ENCODE peak calls at places on chromosome 17, in five cellular contexts. One of them, this sample, is unnamed. For H3K9me3, the result is how much of the 10 kb centered on the place peaks cover.

GRCh38 chr17:47803201-47803600 is 18.4 kb downstream of the OSBPL7 start:
- DNase-seq in gastrocnemius medialis: no peak
- DNase-seq in adrenal gland: no peak
- DNase-seq in ascending aorta: no peak
- DNase-seq in breast epithelium: no peak
- DNase-seq in this sample: no peak

GRCh38 chr17:17535957-17536356 is 39.8 kb upstream of the RASD1 start:
- DNase-seq in gastrocnemius medialis: peak
- DNase-seq in adrenal gland: peak
- DNase-seq in ascending aorta: no peak
- DNase-seq in breast epithelium: peak
- DNase-seq in this sample: no peak

GRCh38 chr17:80242505-80242904 is 18.1 kb upstream of the RNF213 start:
- DNase-seq in gastrocnemius medialis: no peak
- DNase-seq in adrenal gland: no peak
- DNase-seq in ascending aorta: no peak
- DNase-seq in breast epithelium: no peak
- DNase-seq in this sample: no peak

GRCh38 chr17:45171338-45172231 is 9.9 kb downstream of the HEXIM2 start:
- DNase-seq in gastrocnemius medialis: peak
- DNase-seq in adrenal gland: no peak
- DNase-seq in ascending aorta: no peak
- DNase-seq in breast epithelium: peak
- DNase-seq in this sample: no peak

GRCh38 chr17:73205326-73205980 is 12.6 kb downstream of the COG1 start:
- DNase-seq in gastrocnemius medialis: no peak
- DNase-seq in adrenal gland: no peak
- DNase-seq in ascending aorta: no peak
- DNase-seq in breast epithelium: no peak
- DNase-seq in this sample: no peak

GRCh38 chr17:12134587-12134986 is 113.9 kb downstream of the MAP2K4 start:
- DNase-seq in gastrocnemius medialis: no peak
- DNase-seq in adrenal gland: no peak
- DNase-seq in ascending aorta: no peak
- DNase-seq in breast epithelium: no peak
- DNase-seq in this sample: no peak

GRCh38 chr17:77354721-77355455 is 214.1 kb downstream of the SEC14L1 start:
- DNase-seq in gastrocnemius medialis: peak
- DNase-seq in adrenal gland: peak
- DNase-seq in ascending aorta: no peak
- DNase-seq in breast epithelium: no peak
- DNase-seq in this sample: no peak

GRCh38 chr17:57965521-57966160 is 10.4 kb upstream of the CUEDC1 start:
- DNase-seq in gastrocnemius medialis: no peak
- DNase-seq in adrenal gland: no peak
- DNase-seq in ascending aorta: no peak
- DNase-seq in breast epithelium: no peak
- DNase-seq in this sample: no peak

GRCh38 chr17:48730240-48730550 is 1.6 kb upstream of the HOXB13 start:
- DNase-seq in gastrocnemius medialis: no peak
- DNase-seq in adrenal gland: no peak
- DNase-seq in ascending aorta: no peak
- DNase-seq in breast epithelium: no peak
- DNase-seq in this sample: no peak

GRCh38 chr17:12020595-12021590 is at the start of gene MAP2K4:
- DNase-seq in gastrocnemius medialis: peak
- DNase-seq in adrenal gland: peak
- DNase-seq in ascending aorta: peak
- DNase-seq in breast epithelium: peak
- DNase-seq in this sample: peak

GRCh38 chr17:62580947-62581346 is 46.5 kb upstream of the MRC2 start:
- DNase-seq in gastrocnemius medialis: no peak
- DNase-seq in adrenal gland: no peak
- DNase-seq in ascending aorta: no peak
- DNase-seq in breast epithelium: no peak
- DNase-seq in this sample: no peak

GRCh38 chr17:81512984-81513668 is 527 bp upstream of the ACTG1 start:
- DNase-seq in gastrocnemius medialis: peak
- DNase-seq in adrenal gland: peak
- DNase-seq in ascending aorta: no peak
- DNase-seq in breast epithelium: peak
- DNase-seq in this sample: peak

GRCh38 chr17:38920374-38921291 is 4.8 kb upstream of the LASP1NB start:
- DNase-seq in gastrocnemius medialis: no peak
- DNase-seq in adrenal gland: no peak
- DNase-seq in ascending aorta: no peak
- DNase-seq in breast epithelium: peak
- DNase-seq in this sample: no peak

GRCh38 chr17:56699186-56699895 is 105.8 kb downstream of the NOG start:
- DNase-seq in gastrocnemius medialis: no peak
- DNase-seq in adrenal gland: peak
- DNase-seq in ascending aorta: no peak
- DNase-seq in breast epithelium: peak
- DNase-seq in this sample: no peak

GRCh38 chr17:77528516-77529327 is 388.0 kb downstream of the SEC14L1 start:
- DNase-seq in gastrocnemius medialis: no peak
- DNase-seq in adrenal gland: no peak
- DNase-seq in ascending aorta: no peak
- DNase-seq in breast epithelium: no peak
- DNase-seq in this sample: no peak

GRCh38 chr17:68981288-68981687 is 26.1 kb upstream of the ABCA8 start:
- DNase-seq in gastrocnemius medialis: no peak
- DNase-seq in adrenal gland: peak
- DNase-seq in ascending aorta: peak
- DNase-seq in breast epithelium: no peak
- DNase-seq in this sample: no peak

GRCh38 chr17:60426596-60426995 is 4.3 kb downstream of the CHCT1 start:
- DNase-seq in gastrocnemius medialis: no peak
- DNase-seq in adrenal gland: no peak
- DNase-seq in ascending aorta: no peak
- DNase-seq in breast epithelium: no peak
- DNase-seq in this sample: no peak

GRCh38 chr17:82196273-82196672 is 16.4 kb downstream of the CCDC57 start:
- DNase-seq in gastrocnemius medialis: no peak
- DNase-seq in adrenal gland: no peak
- DNase-seq in ascending aorta: no peak
- DNase-seq in breast epithelium: no peak
- DNase-seq in this sample: no peak

GRCh38 chr17:17055286-17056166 is 13.3 kb downstream of the MPRIP start:
- DNase-seq in gastrocnemius medialis: peak
- DNase-seq in adrenal gland: peak
- DNase-seq in ascending aorta: no peak
- DNase-seq in breast epithelium: peak
- DNase-seq in this sample: no peak

GRCh38 chr17:5809056-5809455 is 224.7 kb upstream of the NLRP1 start:
- DNase-seq in gastrocnemius medialis: no peak
- DNase-seq in adrenal gland: no peak
- DNase-seq in ascending aorta: no peak
- DNase-seq in breast epithelium: no peak
- DNase-seq in this sample: no peak
- H3K9me3 ChIP-seq in gastrocnemius medialis: under half
- H3K9me3 ChIP-seq in adrenal gland: under half
- H3K9me3 ChIP-seq in ascending aorta: under half
- H3K9me3 ChIP-seq in breast epithelium: under half
- H3K9me3 ChIP-seq in this sample: under half

DNA sequence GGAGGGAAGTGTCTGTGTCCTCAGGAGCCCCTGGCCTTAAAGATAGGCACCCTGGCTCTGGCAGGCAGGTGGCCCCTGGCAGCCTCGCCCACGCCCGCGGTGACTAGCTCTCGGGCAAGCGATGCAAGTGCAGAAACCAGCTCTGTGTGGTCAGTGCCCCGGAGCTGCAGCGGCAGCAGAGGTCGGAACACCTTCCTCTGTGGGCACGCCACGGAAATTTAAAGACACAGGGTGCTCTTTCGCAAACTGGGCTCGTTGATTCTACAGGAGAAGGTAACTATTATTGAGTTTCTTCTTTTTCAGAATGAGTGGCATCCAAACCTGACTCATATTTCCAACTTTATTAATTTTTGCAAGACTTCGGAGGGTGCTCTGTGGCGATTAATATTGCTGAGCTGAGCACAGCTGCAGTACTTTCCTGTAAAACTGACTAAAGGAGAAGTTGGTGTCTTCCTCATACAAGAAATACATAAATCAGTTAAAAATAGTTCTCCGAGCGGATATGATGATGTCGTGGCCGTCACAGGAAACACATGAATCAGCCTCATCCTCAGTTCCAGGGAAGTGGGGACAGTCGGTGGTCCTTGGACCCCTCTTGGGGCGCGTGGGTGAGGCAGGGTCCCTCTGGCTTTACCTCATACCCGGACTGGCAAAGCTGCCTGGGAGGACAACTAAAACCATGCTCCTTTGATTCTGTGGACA is 120.2 kb downstream of the METRNL start:
- DNase-seq in gastrocnemius medialis: peak
- DNase-seq in adrenal gland: peak
- DNase-seq in ascending aorta: peak
- DNase-seq in breast epithelium: peak
- DNase-seq in this sample: no peak
- H3K9me3 ChIP-seq in gastrocnemius medialis: under half
- H3K9me3 ChIP-seq in adrenal gland: under half
- H3K9me3 ChIP-seq in ascending aorta: under half
- H3K9me3 ChIP-seq in breast epithelium: under half
- H3K9me3 ChIP-seq in this sample: under half

GRCh38 chr17:30908717-30909420 is 2.8 kb upstream of the TEFM start:
- DNase-seq in gastrocnemius medialis: no peak
- DNase-seq in adrenal gland: no peak
- DNase-seq in ascending aorta: no peak
- DNase-seq in breast epithelium: no peak
- DNase-seq in this sample: no peak

GRCh38 chr17:30917050-30917449 is 4.7 kb upstream of the ADAP2 start:
- DNase-seq in gastrocnemius medialis: no peak
- DNase-seq in adrenal gland: no peak
- DNase-seq in ascending aorta: no peak
- DNase-seq in breast epithelium: no peak
- DNase-seq in this sample: no peak

GRCh38 chr17:30915833-30916611 is 5.7 kb upstream of the ADAP2 start:
- DNase-seq in gastrocnemius medialis: no peak
- DNase-seq in adrenal gland: no peak
- DNase-seq in ascending aorta: no peak
- DNase-seq in breast epithelium: no peak
- DNase-seq in this sample: no peak

GRCh38 chr17:30913955-30914354 is 7.8 kb upstream of the ADAP2 start:
- DNase-seq in gastrocnemius medialis: no peak
- DNase-seq in adrenal gland: no peak
- DNase-seq in ascending aorta: no peak
- DNase-seq in breast epithelium: no peak
- DNase-seq in this sample: no peak
- H3K9me3 ChIP-seq in gastrocnemius medialis: under half
- H3K9me3 ChIP-seq in adrenal gland: under half
- H3K9me3 ChIP-seq in ascending aorta: under half
- H3K9me3 ChIP-seq in breast epithelium: under half
- H3K9me3 ChIP-seq in this sample: under half

DNA sequence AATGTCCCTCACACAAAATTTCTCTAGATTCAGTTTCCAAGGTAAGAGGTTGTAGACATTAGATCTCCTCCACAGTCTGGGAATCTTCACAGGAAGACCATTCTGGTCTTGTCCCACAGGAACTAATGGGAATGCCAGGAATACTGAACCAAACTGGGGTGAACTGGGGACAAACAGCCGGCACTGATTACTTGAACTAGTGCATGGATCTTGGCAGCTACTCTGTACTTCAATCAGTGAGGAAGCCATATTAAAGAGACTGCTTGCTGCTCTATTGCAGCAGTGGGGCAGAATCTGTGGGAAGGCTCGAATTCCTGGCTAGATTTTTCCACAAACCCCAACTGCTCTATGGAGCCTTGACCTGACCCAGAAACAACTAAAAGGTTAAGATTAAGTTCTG is 268.9 kb upstream of the AXIN2 start:
- DNase-seq in gastrocnemius medialis: no peak
- DNase-seq in adrenal gland: no peak
- DNase-seq in ascending aorta: no peak
- DNase-seq in breast epithelium: no peak
- DNase-seq in this sample: no peak
- H3K9me3 ChIP-seq in gastrocnemius medialis: under half
- H3K9me3 ChIP-seq in adrenal gland: under half
- H3K9me3 ChIP-seq in ascending aorta: under half
- H3K9me3 ChIP-seq in breast epithelium: under half
- H3K9me3 ChIP-seq in this sample: under half

GRCh38 chr17:19443148-19443547 is 32.1 kb downstream of the RNF112 start:
- DNase-seq in gastrocnemius medialis: no peak
- DNase-seq in adrenal gland: no peak
- DNase-seq in ascending aorta: no peak
- DNase-seq in breast epithelium: no peak
- DNase-seq in this sample: no peak

GRCh38 chr17:19448341-19449268 is 37.6 kb downstream of the RNF112 start:
- DNase-seq in gastrocnemius medialis: no peak
- DNase-seq in adrenal gland: peak
- DNase-seq in ascending aorta: no peak
- DNase-seq in breast epithelium: no peak
- DNase-seq in this sample: no peak

GRCh38 chr17:19445105-19445504 is 34.1 kb downstream of the RNF112 start:
- DNase-seq in gastrocnemius medialis: no peak
- DNase-seq in adrenal gland: no peak
- DNase-seq in ascending aorta: no peak
- DNase-seq in breast epithelium: no peak
- DNase-seq in this sample: no peak

DNA sequence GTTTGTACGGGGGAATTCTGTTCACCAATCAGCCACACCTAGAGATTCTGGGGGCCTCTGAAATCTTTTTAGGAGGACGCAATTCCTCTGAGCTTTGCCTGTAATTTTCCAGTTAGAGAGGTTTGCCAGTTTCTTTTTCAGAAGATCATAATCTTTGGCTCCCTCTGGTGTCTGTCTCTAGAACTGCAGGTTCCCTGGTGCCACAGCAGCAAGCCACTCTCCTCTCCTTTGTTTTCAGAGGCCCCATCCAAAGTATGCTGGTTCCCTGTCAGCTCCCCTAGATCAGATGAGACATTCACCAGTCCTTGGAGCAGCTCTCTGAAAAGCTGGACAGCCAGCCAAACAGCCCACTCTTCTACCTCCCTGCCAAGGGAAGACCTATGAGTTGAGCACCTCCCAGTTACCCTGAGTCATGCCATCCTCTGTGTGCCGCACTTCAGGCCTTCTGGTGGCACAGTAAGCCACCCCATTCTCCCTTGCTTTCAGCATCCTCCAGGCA is 36.1 kb downstream of the RNF112 start:
- DNase-seq in gastrocnemius medialis: peak
- DNase-seq in adrenal gland: peak
- DNase-seq in ascending aorta: no peak
- DNase-seq in breast epithelium: peak
- DNase-seq in this sample: peak
- H3K9me3 ChIP-seq in gastrocnemius medialis: under half
- H3K9me3 ChIP-seq in adrenal gland: under half
- H3K9me3 ChIP-seq in ascending aorta: under half
- H3K9me3 ChIP-seq in breast epithelium: under half
- H3K9me3 ChIP-seq in this sample: under half